ENCODE peak calls at places on chromosome 14, in nine cellular contexts. S, G, V, C, O, E, P, L and H are unnamed samples.

GRCh38 chr14:101761881-101762529 is 496 bp downstream of the PPP2R5C start:
- DNase-seq in V (peak; percentile 69), O (peak; percentile 81), L (peak; percentile 39), G (no peak), S (peak; percentile 62), C (no peak), P (peak; percentile 53), E (peak; percentile 37), H (peak; percentile 55)

GRCh38 chr14:37596790-37597189 is 1.4 kb downstream of the TTC6 start:
- DNase-seq in V (no peak), P (no peak), O (no peak), S (no peak), L (no peak), C (no peak), G (no peak), E (no peak), H (no peak)

GRCh38 chr14:53412819-53413664 is 259.9 kb upstream of the DDHD1 start:
- DNase-seq in G (no peak), P (no peak), E (no peak), C (no peak), S (no peak), L (no peak), O (no peak), V (no peak), H (peak; percentile 27)

GRCh38 chr14:22981090-22982012 is 1.0 kb downstream of the AJUBA start:
- DNase-seq in S (no peak), V (no peak), C (no peak), G (peak; percentile 79), L (no peak), O (no peak), E (no peak), P (no peak), H (peak; percentile 41)

GRCh38 chr14:61130512-61131260 is 149.6 kb downstream of the SLC38A6 start:
- DNase-seq in L (no peak), E (no peak), V (no peak), G (no peak), O (no peak), S (no peak), P (no peak), C (no peak), H (no peak)

GRCh38 chr14:56100556-56100955 is 17.7 kb upstream of the PELI2 start:
- DNase-seq in O (no peak), V (no peak), E (no peak), C (no peak), L (no peak), S (no peak), G (no peak), P (no peak), H (no peak)

GRCh38 chr14:26867171-26867757 is 269.4 kb upstream of the NOVA1 start:
- DNase-seq in L (no peak), E (no peak), P (no peak), C (no peak), V (no peak), G (no peak), O (no peak), S (no peak), H (peak; percentile 6)

GRCh38 chr14:61491224-61491623 is 169.8 kb downstream of the PRKCH start:
- DNase-seq in C (no peak), P (no peak), G (no peak), O (no peak), S (no peak), V (no peak), L (no peak), E (no peak), H (no peak)

GRCh38 chr14:64577211-64577610 is 27.4 kb downstream of the PPP1R36 start:
- DNase-seq in E (no peak), P (no peak), O (no peak), G (no peak), C (no peak), S (no peak), L (no peak), V (no peak), H (no peak)

GRCh38 chr14:64572721-64573508 is 23.2 kb downstream of the PPP1R36 start:
- DNase-seq in C (no peak), P (no peak), V (no peak), G (no peak), O (peak; percentile 72), E (no peak), L (no peak), S (no peak), H (no peak)

GRCh38 chr14:64569108-64570045 is 19.6 kb downstream of the PPP1R36 start:
- DNase-seq in L (peak; percentile 55), V (no peak), C (peak; percentile 64), S (no peak), O (peak; percentile 88), G (peak; percentile 83), P (no peak), E (peak; percentile 69), H (peak; percentile 90)

GRCh38 chr14:64580451-64580850 is 30.7 kb downstream of the PPP1R36 start:
- DNase-seq in C (no peak), S (no peak), G (no peak), V (no peak), E (no peak), O (no peak), P (no peak), L (no peak), H (no peak)

GRCh38 chr14:64574370-64575115 is 24.8 kb downstream of the PPP1R36 start:
- DNase-seq in V (no peak), E (no peak), S (no peak), G (no peak), L (no peak), P (no peak), C (no peak), O (no peak), H (no peak)
- H3K27ac ChIP-seq in V (no peak overlapping the region), E (no peak overlapping the region), S (no peak overlapping the region), G (no peak overlapping the region), L (no peak overlapping the region), P (no peak overlapping the region), C (no peak overlapping the region), O (peak overlapping the region; percentile 74), H (no peak overlapping the region)

DNA sequence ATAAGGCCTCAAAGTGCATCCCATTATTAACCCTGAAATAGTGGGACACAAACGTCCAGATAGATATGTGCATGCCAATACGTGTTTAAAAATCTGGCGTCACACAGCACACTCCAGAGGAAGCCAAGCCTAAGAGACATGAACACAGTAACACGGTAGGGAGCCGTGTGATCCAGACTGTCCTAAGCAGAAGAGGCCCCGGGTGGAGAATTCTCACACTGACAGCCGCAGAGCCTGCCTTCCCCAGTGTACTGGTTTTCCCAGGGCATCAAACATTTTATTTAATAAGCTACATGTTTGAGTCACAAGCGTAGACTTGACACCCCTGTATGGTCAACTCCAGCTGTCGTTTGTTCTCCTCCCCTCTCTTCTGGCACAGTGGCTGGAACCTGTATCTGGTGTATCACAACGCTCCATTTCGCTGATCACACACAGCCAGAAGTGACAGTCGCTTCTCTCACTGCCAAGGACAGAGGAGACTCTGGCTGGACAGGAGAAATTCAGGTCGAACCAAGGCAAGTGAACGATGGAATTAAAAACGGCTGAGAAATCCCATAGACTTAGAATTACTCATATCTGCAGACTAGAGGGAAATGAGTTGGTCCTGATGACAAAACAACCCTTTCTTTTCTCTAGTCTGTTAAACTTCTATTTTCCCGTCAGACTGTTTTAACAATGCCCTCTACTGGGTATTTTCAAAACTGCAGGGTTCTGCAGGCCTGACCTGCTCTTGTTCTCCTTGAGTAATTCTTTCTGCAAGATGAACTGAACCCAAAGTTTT is 359.9 kb downstream of the RGS6 start:
- DNase-seq in C (no peak), L (peak; percentile 77), S (no peak), G (no peak), O (no peak), E (no peak), P (peak; percentile 63), V (no peak), H (peak; percentile 52)
- H3K4me3 ChIP-seq in C (no peak overlapping the region), L (peak overlapping the region; percentile 4), S (no peak overlapping the region), G (no peak overlapping the region), O (no peak overlapping the region), E (no peak overlapping the region), P (no peak overlapping the region), V (no peak overlapping the region), H (no peak overlapping the region)

GRCh38 chr14:69666698-69667211 is 55.4 kb downstream of the SUSD6 start:
- DNase-seq in L (no peak), P (no peak), E (no peak), O (no peak), C (no peak), V (no peak), S (no peak), G (no peak), H (no peak)

GRCh38 chr14:69664190-69664742 is 52.9 kb downstream of the SUSD6 start:
- DNase-seq in O (no peak), E (no peak), G (no peak), V (no peak), L (no peak), P (no peak), C (no peak), S (no peak), H (no peak)

GRCh38 chr14:69666112-69666511 is 54.7 kb downstream of the SUSD6 start:
- DNase-seq in P (no peak), S (no peak), C (no peak), O (no peak), L (no peak), E (no peak), G (no peak), V (no peak), H (no peak)

GRCh38 chr14:69664865-69665526 is 53.6 kb downstream of the SUSD6 start:
- DNase-seq in V (no peak), G (no peak), S (no peak), P (no peak), E (no peak), L (no peak), C (no peak), O (no peak), H (no peak)

DNA sequence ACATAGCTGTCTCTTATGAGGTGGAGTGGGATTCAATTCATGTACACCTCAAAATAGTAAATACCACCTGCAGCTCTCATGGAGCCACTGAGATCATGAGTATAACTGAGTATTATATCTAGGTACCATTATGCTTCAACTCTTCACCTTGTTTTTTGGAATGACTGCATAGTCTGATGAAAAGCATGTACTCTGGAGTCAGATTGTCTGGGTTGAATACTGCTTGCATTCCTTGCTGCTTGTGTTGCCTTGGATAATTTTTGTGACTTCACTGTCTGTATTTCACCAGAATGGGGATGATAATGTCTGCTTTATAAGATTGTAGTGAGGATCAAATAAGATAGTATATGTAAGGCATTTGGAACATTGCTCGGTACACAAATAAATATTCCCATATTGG is 54.2 kb downstream of the SUSD6 start:
- DNase-seq in P (no peak), C (no peak), L (no peak), O (no peak), V (no peak), E (no peak), S (no peak), G (no peak), H (no peak)
- H3K27ac ChIP-seq in P (no peak overlapping the region), C (no peak overlapping the region), L (no peak overlapping the region), O (peak overlapping the region; percentile 66), V (peak overlapping the region; percentile 61), E (peak overlapping the region; percentile 60), S (no peak overlapping the region), G (peak overlapping the region; percentile 63), H (peak overlapping the region; percentile 74)

DNA sequence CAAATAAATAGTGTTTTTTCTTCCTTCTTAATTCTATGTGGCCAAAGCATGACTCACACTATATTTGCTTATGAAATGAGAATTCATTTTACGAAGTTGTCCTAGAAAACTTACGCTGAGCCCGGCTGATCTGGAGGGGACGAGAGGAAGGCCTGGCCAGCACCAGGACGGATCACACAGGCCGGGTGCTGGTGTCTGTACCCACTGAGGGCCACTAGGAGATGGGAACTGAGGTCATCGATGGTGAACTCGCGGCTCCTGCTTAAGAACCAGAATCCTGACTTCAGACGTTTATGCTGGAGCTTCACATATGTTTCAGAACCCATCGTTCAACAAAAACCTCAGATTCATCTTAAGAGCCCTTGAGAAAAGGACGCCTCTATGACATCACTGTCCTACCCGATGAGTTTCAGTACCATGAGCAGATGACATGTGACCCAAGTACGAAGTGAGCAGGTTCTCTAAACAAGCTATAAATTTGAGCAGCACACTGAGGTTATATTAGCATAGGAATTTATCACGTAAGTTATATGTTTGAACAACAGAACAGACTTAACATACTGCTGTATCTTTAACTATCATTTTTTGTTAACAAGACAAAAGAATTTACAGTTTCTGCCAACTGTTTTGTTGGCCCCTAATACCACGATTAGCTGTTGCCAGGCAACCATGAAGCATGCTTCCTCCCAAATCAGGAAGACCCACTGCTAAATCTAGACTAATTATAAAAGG is 111.9 kb downstream of the FOXN3 start:
- DNase-seq in C (no peak), G (no peak), E (peak; percentile 43), S (no peak), O (peak; percentile 73), L (no peak), P (no peak), V (no peak), H (no peak)
- H3K4me3 ChIP-seq in C (no peak overlapping the region), G (no peak overlapping the region), E (no peak overlapping the region), S (no peak overlapping the region), O (no peak overlapping the region), L (no peak overlapping the region), P (no peak overlapping the region), V (no peak overlapping the region), H (no peak overlapping the region)